ENCODE peak calls at places on chromosomes 11 and 22, in eight cellular contexts. V is AG10803; J is BJ; T is IMR-90; R is A549; N is Right ventricle myocardium inferior; Y is activated T-helper 9 cell treated with anti-CD3 and anti-CD28 coated beads, Interleukin-2, amount 50 U/mL, for 16 hours; G is mucosa of descending colon. D is an unnamed sample.

GRCh38 chr22:20273720-20274119 is 5.6 kb upstream of the RTN4R start:
- DNase-seq in G (no peak), N (no peak), Y (no peak), V (no peak), J (no peak), R (no peak), T (no peak), D (no peak)

GRCh38 chr11:2180775-2181370 is 9.3 kb upstream of the TH start:
- DNase-seq in J (no peak), T (no peak), Y (no peak), N (no peak), V (no peak), R (no peak), G (no peak), D (no peak)

GRCh38 chr22:39176067-39176621 is 23.7 kb upstream of the CBX7 start:
- DNase-seq in V (peak), Y (no peak), T (peak), J (no peak), R (no peak), N (no peak), G (peak), D (peak)

GRCh38 chr11:428295-428694 is 13.5 kb upstream of the SIGIRR start:
- DNase-seq in V (no peak), N (peak), T (no peak), J (no peak), G (peak), R (no peak), Y (no peak), D (no peak)

GRCh38 chr11:124807660-124808270 is 7.6 kb upstream of the MSANTD2 start:
- DNase-seq in T (no peak), N (no peak), G (no peak), J (no peak), V (no peak), R (no peak), Y (no peak), D (no peak)

GRCh38 chr11:13229675-13230359 is 47.8 kb upstream of the BMAL1 start:
- DNase-seq in R (no peak), T (no peak), V (peak), N (no peak), Y (no peak), G (no peak), J (no peak), D (no peak)

GRCh38 chr22:19868773-19869471 is 14.2 kb upstream of the GNB1L start:
- DNase-seq in T (no peak), V (no peak), N (peak), G (peak), J (no peak), R (no peak), Y (no peak), D (no peak)

GRCh38 chr11:2515401-2516275 is 70.8 kb downstream of the KCNQ1 start:
- DNase-seq in N (peak), R (no peak), T (no peak), Y (no peak), J (no peak), G (peak), V (no peak), D (no peak)

GRCh38 chr11:103396237-103396636 is 287.0 kb downstream of the DYNC2H1 start:
- DNase-seq in Y (no peak), R (no peak), J (no peak), V (no peak), G (no peak), N (no peak), T (peak), D (no peak)

GRCh38 chr11:13440100-13440855 is 22.7 kb downstream of the BTBD10 start:
- DNase-seq in N (no peak), G (no peak), T (peak), R (peak), J (peak), V (peak), Y (no peak), D (peak)

GRCh38 chr11:46710821-46711269 is 8.2 kb upstream of the F2 start:
- DNase-seq in J (peak), V (peak), Y (no peak), G (no peak), R (no peak), N (no peak), T (peak), D (peak)

GRCh38 chr11:116871248-116871647 is 33.8 kb upstream of the APOA1 start:
- DNase-seq in V (peak), T (peak), R (no peak), N (no peak), G (no peak), J (peak), Y (no peak), D (peak)

GRCh38 chr11:75816561-75817239 is 1.7 kb downstream of the UVRAG start:
- DNase-seq in V (no peak), R (no peak), J (no peak), T (no peak), G (no peak), Y (no peak), N (no peak), D (no peak)

GRCh38 chr11:129695543-129696308 is 119.9 kb upstream of the TMEM45B start:
- DNase-seq in G (peak), V (peak), J (no peak), R (peak), N (no peak), Y (peak), T (peak), D (peak)

GRCh38 chr11:13333456-13333957 is 55.9 kb downstream of the BMAL1 start:
- DNase-seq in R (no peak), G (no peak), N (no peak), J (no peak), V (no peak), Y (no peak), T (no peak), D (no peak)

GRCh38 chr11:59550368-59550841 is 39.1 kb downstream of the OR4D9 start:
- DNase-seq in V (peak), N (peak), G (peak), T (peak), Y (peak), J (peak), R (peak), D (peak)

GRCh38 chr11:73344191-73344607 is 32.0 kb upstream of the RELT start:
- DNase-seq in R (no peak), V (no peak), J (no peak), T (no peak), G (no peak), N (peak), Y (no peak), D (no peak)

GRCh38 chr11:134571301-134571700 is 159.3 kb upstream of the B3GAT1 start:
- DNase-seq in Y (no peak), N (no peak), V (no peak), T (no peak), R (no peak), G (no peak), J (no peak), D (no peak)

GRCh38 chr11:10742460-10743208 is 8.4 kb upstream of the CTR9 start:
- DNase-seq in J (peak), T (peak), G (no peak), V (peak), Y (no peak), R (no peak), N (no peak), D (peak)

GRCh38 chr22:46442217-46442853 is 95.1 kb downstream of the CELSR1 start:
- DNase-seq in N (no peak), J (no peak), R (no peak), G (no peak), T (no peak), V (no peak), Y (no peak), D (no peak)

GRCh38 chr11:73353422-73353821 is 22.8 kb upstream of the RELT start:
- DNase-seq in N (peak), J (no peak), R (no peak), Y (no peak), V (no peak), T (no peak), G (no peak), D (no peak)

GRCh38 chr22:30396871-30397655 is at the start of gene SEC14L2:
- DNase-seq in T (peak), J (no peak), G (peak), R (peak), N (peak), V (peak), Y (peak), D (peak)

GRCh38 chr11:45896392-45897068 is 10.5 kb downstream of the FREY1 start:
- DNase-seq in N (peak), J (no peak), V (no peak), R (no peak), T (no peak), Y (no peak), G (no peak), D (no peak)

GRCh38 chr22:22731374-22731676 is 86.9 kb downstream of the GGTLC2 start:
- DNase-seq in R (no peak), Y (no peak), N (no peak), J (no peak), G (no peak), T (no peak), V (no peak), D (no peak)

GRCh38 chr11:114348200-114349191 is 51.8 kb downstream of the C11orf71 start:
- DNase-seq in N (no peak), J (peak), V (peak), R (no peak), Y (no peak), T (peak), G (no peak), D (peak)

GRCh38 chr11:30225642-30226041 is 5.2 kb upstream of the FSHB start:
- DNase-seq in T (no peak), J (no peak), G (no peak), N (no peak), Y (no peak), R (no peak), V (no peak), D (no peak)

GRCh38 chr11:78038697-78039313 is 15.7 kb upstream of the KCTD14 start:
- DNase-seq in T (peak), Y (no peak), G (peak), J (no peak), V (no peak), N (no peak), R (no peak), D (no peak)

GRCh38 chr22:21448627-21449416 is 18.4 kb upstream of the TMEM191C start:
- DNase-seq in R (no peak), V (no peak), J (no peak), G (peak), N (no peak), Y (no peak), T (no peak), D (no peak)

GRCh38 chr11:10496296-10496936 is 41.4 kb downstream of the AMPD3 start:
- DNase-seq in G (no peak), T (no peak), N (no peak), J (no peak), V (no peak), R (no peak), Y (no peak), D (no peak)

GRCh38 chr11:32450372-32450771 is 15.0 kb upstream of the WT1 start:
- DNase-seq in N (no peak), R (no peak), V (no peak), G (no peak), J (no peak), T (no peak), Y (no peak), D (no peak)

GRCh38 chr22:45949921-45950320 is 27.0 kb downstream of the WNT7B start:
- DNase-seq in T (no peak), N (no peak), J (no peak), R (no peak), G (no peak), V (no peak), Y (no peak), D (no peak)

GRCh38 chr11:132228756-132229325 is 858.4 kb downstream of the NTM start:
- DNase-seq in R (no peak), T (peak), J (no peak), N (no peak), Y (no peak), G (no peak), V (peak), D (no peak)

GRCh38 chr22:44541671-44542319 is 43.8 kb upstream of the RTL6 start:
- DNase-seq in V (no peak), T (no peak), Y (no peak), J (no peak), G (no peak), N (no peak), R (no peak), D (no peak)

GRCh38 chr11:30488304-30488998 is 97.7 kb downstream of the MPPED2 start:
- DNase-seq in R (no peak), J (no peak), T (peak), V (peak), N (no peak), G (no peak), Y (no peak), D (peak)